ENCODE peak calls at places on chromosome 14, in six cellular contexts. O is HFFc6, Y is B cell, X is mammary epithelial cell, J is GM12864, V is cardiac muscle cell. F is an unnamed sample.

GRCh38 chr14:55188686-55189295 is 2.6 kb downstream of the DLGAP5 start:
- DNase-seq in V (peak), Y (no peak), X (no peak), O (peak), J (no peak), F (no peak)

GRCh38 chr14:32224731-32225377 is 21.8 kb upstream of the RNU6-8 start:
- DNase-seq in Y (no peak), X (peak), V (peak), J (no peak), O (peak), F (no peak)

GRCh38 chr14:103871596-103872480 is 24.5 kb upstream of the PPP1R13B start:
- DNase-seq in Y (peak), O (no peak), J (peak), V (peak), X (no peak), F (no peak)

GRCh38 chr14:99686557-99687283 is 2.6 kb downstream of the CYP46A1 start:
- DNase-seq in X (no peak), Y (no peak), J (no peak), V (no peak), O (no peak), F (peak)

GRCh38 chr14:67719866-67720265 is 18.2 kb downstream of the RDH12 start:
- DNase-seq in V (peak), O (no peak), Y (no peak), J (no peak), X (no peak), F (no peak)

GRCh38 chr14:101125719-101126375 is 222.3 kb upstream of the RTL1 start:
- DNase-seq in O (no peak), Y (no peak), X (no peak), J (no peak), V (no peak), F (no peak)

GRCh38 chr14:92652413-92653151 is 95.8 kb downstream of the LGMN start:
- DNase-seq in V (no peak), Y (no peak), X (no peak), J (no peak), O (no peak), F (no peak)

GRCh38 chr14:76977793-76978730 is 50.4 kb downstream of the IRF2BPL start:
- DNase-seq in X (no peak), O (peak), Y (peak), V (peak), J (peak), F (peak)

GRCh38 chr14:96797943-96798349 is 764 bp downstream of the VRK1 start:
- DNase-seq in V (no peak), X (no peak), Y (no peak), J (no peak), O (no peak), F (no peak)

GRCh38 chr14:100531591-100532121 is 55.6 kb downstream of the BEGAIN start:
- DNase-seq in Y (no peak), X (no peak), O (no peak), V (no peak), J (no peak), F (peak)

GRCh38 chr14:50447491-50447890 is 50.8 kb upstream of the CDKL1 start:
- DNase-seq in X (peak), Y (no peak), V (peak), O (peak), J (no peak), F (no peak)

GRCh38 chr14:104856869-104857860 is 7.9 kb upstream of the CEP170B start:
- DNase-seq in J (no peak), O (no peak), X (no peak), Y (no peak), V (no peak), F (no peak)

GRCh38 chr14:73237219-73237785 is at the start of gene PAPLN:
- DNase-seq in Y (peak), V (peak), O (no peak), J (no peak), X (peak), F (peak)

GRCh38 chr14:23078692-23079116 is 16.2 kb downstream of the ACIN1 start:
- DNase-seq in J (no peak), O (peak), V (peak), X (peak), Y (no peak), F (peak)
- TF ChIP-seq CTCF in J (no peak), O (no peak), V (no peak), X (no peak), Y (no peak), F (no peak)

GRCh38 chr14:22099942-22100763 is 426.5 kb upstream of the OR4E1 start:
- DNase-seq in Y (no peak), V (peak), J (peak), X (peak), O (no peak), F (peak)
- TF ChIP-seq CTCF in Y (peak), V (peak), J (peak), X (peak), O (no peak), F (no peak)

DNA sequence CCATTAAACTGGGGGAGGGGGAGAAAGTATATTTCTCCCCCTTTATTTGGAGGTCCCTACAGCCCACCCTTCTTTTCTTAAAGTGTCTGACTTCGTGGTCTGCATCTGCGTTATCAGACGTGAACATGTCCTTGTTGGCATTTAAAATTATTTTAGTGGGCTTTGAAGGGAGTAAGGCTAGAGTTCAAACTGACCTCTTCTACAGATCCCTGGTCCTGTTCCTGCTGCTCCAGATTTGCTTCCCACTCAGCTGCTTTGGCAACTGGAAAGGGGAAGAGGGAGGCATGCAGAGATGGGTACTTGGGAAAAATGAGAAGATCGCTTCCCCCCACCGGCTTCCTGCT is 611 bp upstream of the SIX6 start:
- DNase-seq in V (no peak), X (no peak), O (no peak), J (no peak), Y (no peak), F (no peak)
- TF ChIP-seq CTCF in V (no peak), X (no peak), O (no peak), J (peak), Y (no peak), F (no peak)

GRCh38 chr14:80781968-80782367 is 159.6 kb downstream of the CEP128 start:
- DNase-seq in V (peak), Y (no peak), J (no peak), O (no peak), X (peak), F (no peak)

GRCh38 chr14:80787876-80788275 is 153.7 kb downstream of the CEP128 start:
- DNase-seq in Y (no peak), J (no peak), V (no peak), X (peak), O (peak), F (no peak)

GRCh38 chr14:80784824-80785223 is 156.7 kb downstream of the CEP128 start:
- DNase-seq in J (no peak), O (peak), X (no peak), V (peak), Y (no peak), F (no peak)
- TF ChIP-seq CTCF in J (no peak), O (peak), X (no peak), V (peak), Y (no peak), F (no peak)

GRCh38 chr14:25220514-25220913 is 170.6 kb upstream of the STXBP6 start:
- DNase-seq in X (no peak), Y (no peak), J (no peak), V (no peak), O (no peak), F (no peak)

GRCh38 chr14:25231006-25231405 is 181.1 kb upstream of the STXBP6 start:
- DNase-seq in J (no peak), X (no peak), V (peak), Y (no peak), O (no peak), F (no peak)

DNA sequence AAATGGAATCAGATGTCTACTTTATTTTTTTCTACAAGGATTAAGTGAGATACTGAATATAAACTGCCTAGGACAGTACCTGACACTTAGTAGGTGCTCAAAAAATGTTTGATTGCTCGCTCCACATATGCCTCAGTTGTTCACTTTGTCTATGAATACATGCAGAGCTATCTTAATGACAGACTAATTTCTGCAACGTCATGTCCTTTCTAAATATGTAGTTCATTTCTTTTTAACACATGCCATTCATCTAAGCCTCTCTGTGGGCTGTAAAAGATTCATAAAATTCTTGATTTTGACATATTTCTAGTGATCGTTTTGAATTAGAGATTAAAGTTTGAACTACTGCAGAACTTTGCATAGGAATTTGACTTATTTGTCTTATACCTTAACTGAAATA is 176.3 kb upstream of the STXBP6 start:
- DNase-seq in Y (no peak), O (no peak), J (no peak), V (no peak), X (no peak), F (no peak)
- TF ChIP-seq CTCF in Y (no peak), O (no peak), J (no peak), V (no peak), X (no peak), F (no peak)

GRCh38 chr14:79586401-79586800 is 624.9 kb downstream of the DIO2 start:
- DNase-seq in Y (no peak), O (no peak), V (no peak), X (no peak), J (no peak), F (no peak)
- TF ChIP-seq CTCF in Y (no peak), O (no peak), V (no peak), X (no peak), J (no peak), F (no peak)

DNA sequence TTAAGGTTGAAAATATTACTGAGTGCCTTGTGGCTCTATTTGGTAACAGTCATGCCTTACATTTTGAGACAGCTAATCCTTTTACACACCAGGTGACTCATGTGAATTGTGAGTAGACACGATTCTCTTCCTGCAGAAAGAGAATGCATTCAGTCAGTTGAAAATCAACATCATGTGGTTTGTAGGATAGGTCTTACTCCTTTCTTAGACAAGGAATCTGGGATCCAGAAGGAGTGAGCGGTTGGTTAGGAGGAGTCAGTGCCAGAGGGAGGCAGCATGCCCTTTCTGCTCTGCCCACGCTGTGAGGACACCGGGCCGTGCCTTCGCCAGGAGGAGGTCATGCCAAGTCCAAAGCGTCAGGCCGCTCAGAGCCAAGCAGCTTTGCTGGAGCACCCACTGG is 47.6 kb downstream of the TRAF3 start:
- DNase-seq in V (no peak), Y (no peak), O (peak), J (no peak), X (peak), F (no peak)
- TF ChIP-seq CTCF in V (no peak), Y (no peak), O (no peak), J (no peak), X (peak), F (no peak)